ENCODE peak calls at places on chromosomes 4 and X, in seven cellular contexts. N is esophagus squamous epithelium; C is endothelial cell of umbilical vein; Z is effector memory CD4-positive, alpha-beta T cell; O is mesenchymal stem cell; R is prostate gland; X is tibial nerve. G is an unnamed sample.

GRCh38 chr4:170305627-170306026 is 215.9 kb upstream of the AADAT start:
- DNase-seq in N (no peak), C (no peak), Z (no peak), O (no peak), R (no peak), X (no peak), G (no peak)

GRCh38 chr4:148270600-148270999 is 171.6 kb downstream of the NR3C2 start:
- DNase-seq in N (no peak), C (peak; percentile 44), Z (no peak), O (no peak), R (no peak), X (no peak), G (no peak)

GRCh38 chrX:13029831-13030771 is 14.3 kb downstream of the FAM9C start:
- DNase-seq in N (no peak), C (peak; percentile 63), Z (no peak), O (peak; percentile 54), R (no peak), X (no peak), G (no peak)

GRCh38 chrX:49838374-49838773 is 9.3 kb downstream of the PAGE4 start:
- DNase-seq in N (no peak), C (peak; percentile 12), Z (no peak), O (peak; percentile 22), R (no peak), X (peak; percentile 25), G (no peak)

GRCh38 chr4:15575951-15576350 is 79.2 kb downstream of the FBXL5 start:
- DNase-seq in N (no peak), C (no peak), Z (no peak), O (no peak), R (no peak), X (no peak), G (no peak)

GRCh38 chrX:133444952-133445831 is 29.9 kb upstream of the GPC4 start:
- DNase-seq in N (no peak), C (no peak), Z (no peak), O (peak; percentile 20), R (no peak), X (no peak), G (no peak)

GRCh38 chr4:72886602-72887001 is 182.9 kb downstream of the COX18 start:
- DNase-seq in N (no peak), C (peak; percentile 21), Z (no peak), O (peak; percentile 16), R (no peak), X (no peak), G (no peak)

GRCh38 chr4:158811704-158812103 is 42.9 kb downstream of the FNIP2 start:
- DNase-seq in N (no peak), C (no peak), Z (no peak), O (no peak), R (no peak), X (peak; percentile 53), G (peak; percentile 72)

GRCh38 chrX:20066968-20067708 is 49.6 kb downstream of the MAP7D2 start:
- DNase-seq in N (no peak), C (peak; percentile 11), Z (no peak), O (peak; percentile 51), R (peak; percentile 30), X (peak; percentile 6), G (no peak)

GRCh38 chr4:83180469-83180968 is 66.0 kb upstream of the PLAC8 start:
- DNase-seq in N (no peak), C (no peak), Z (no peak), O (no peak), R (no peak), X (no peak), G (no peak)

GRCh38 chr4:169070071-169070894 is 60.2 kb upstream of the CBR4 start:
- DNase-seq in N (no peak), C (peak; percentile 30), Z (no peak), O (peak; percentile 44), R (peak; percentile 95), X (no peak), G (no peak)

GRCh38 chr4:31146366-31146765 is 426.2 kb downstream of the PCDH7 start:
- DNase-seq in N (no peak), C (no peak), Z (no peak), O (no peak), R (no peak), X (no peak), G (no peak)

GRCh38 chrX:2863646-2864045 is 34.9 kb downstream of the GYG2 start:
- DNase-seq in N (no peak), C (no peak), Z (no peak), O (peak; percentile 31), R (no peak), X (no peak), G (no peak)

GRCh38 chrX:103431316-103431715 is 55.0 kb downstream of the BEX3 start:
- DNase-seq in N (no peak), C (peak; percentile 4), Z (no peak), O (peak; percentile 61), R (no peak), X (no peak), G (no peak)

GRCh38 chr4:166459616-166460015 is 586.6 kb downstream of the TLL1 start:
- DNase-seq in N (no peak), C (no peak), Z (no peak), O (no peak), R (no peak), X (no peak), G (no peak)

GRCh38 chr4:5705672-5706310 is 2.6 kb downstream of the EVC2 start:
- DNase-seq in N (no peak), C (no peak), Z (no peak), O (no peak), R (no peak), X (no peak), G (no peak)

GRCh38 chrX:134685662-134686061 is 27.4 kb upstream of the PLAC1 start:
- DNase-seq in N (no peak), C (no peak), Z (no peak), O (peak; percentile 65), R (no peak), X (no peak), G (no peak)

GRCh38 chr4:8100696-8101095 is 57.9 kb downstream of the ABLIM2 start:
- DNase-seq in N (no peak), C (no peak), Z (no peak), O (no peak), R (no peak), X (peak; percentile 46), G (no peak)

GRCh38 chrX:48761674-48762471 is at the start of gene GLOD5:
- DNase-seq in N (no peak), C (no peak), Z (no peak), O (peak; percentile 5), R (peak; percentile 59), X (no peak), G (no peak)

GRCh38 chr4:40255722-40256281 is 59.0 kb downstream of the RHOH start:
- DNase-seq in N (no peak), C (peak; percentile 96), Z (no peak), O (peak; percentile 99), R (no peak), X (no peak), G (no peak)

GRCh38 chr4:40258624-40259023 is 61.8 kb downstream of the RHOH start:
- DNase-seq in N (no peak), C (no peak), Z (no peak), O (no peak), R (no peak), X (no peak), G (no peak)

GRCh38 chr4:40256329-40256728 is 59.5 kb downstream of the RHOH start:
- DNase-seq in N (no peak), C (no peak), Z (no peak), O (no peak), R (peak; percentile 34), X (no peak), G (no peak)

GRCh38 chr4:40253906-40254305 is 57.1 kb downstream of the RHOH start:
- DNase-seq in N (no peak), C (no peak), Z (no peak), O (peak; percentile 63), R (no peak), X (no peak), G (no peak)

GRCh38 chr4:40254961-40255721 is 58.3 kb downstream of the RHOH start:
- DNase-seq in N (no peak), C (peak; percentile 71), Z (no peak), O (peak; percentile 84), R (no peak), X (no peak), G (no peak)
- H3K4me1 ChIP-seq in N (peaks cover 13% of the 10 kb centered on the region), C (peaks cover 30% of the 10 kb centered on the region), Z (peaks cover 39% of the 10 kb centered on the region), O (peaks cover 6% of the 10 kb centered on the region), R (no peaks in the 10 kb centered on the region), X (no peaks in the 10 kb centered on the region), G (no peaks in the 10 kb centered on the region)

DNA sequence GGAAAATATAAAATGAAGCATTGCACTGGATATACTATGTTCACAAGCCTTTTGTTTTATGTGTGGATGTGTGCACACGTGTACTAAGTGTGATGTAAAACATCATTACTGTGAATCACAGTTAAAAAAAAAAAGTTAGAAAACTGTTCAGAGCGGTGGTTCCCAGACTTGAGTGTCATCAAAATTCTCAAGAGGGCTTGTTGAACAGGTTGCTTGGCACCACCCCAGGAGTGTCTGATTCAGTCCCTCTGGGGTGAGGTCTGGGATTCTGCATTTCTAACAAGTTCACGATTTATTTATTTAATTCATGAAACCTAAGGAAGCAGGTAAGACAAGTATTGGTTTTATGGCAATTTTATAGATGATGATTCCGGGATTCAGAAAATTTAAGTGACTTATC is 1.8 kb downstream of the CENPU start:
- DNase-seq in N (no peak), C (no peak), Z (no peak), O (no peak), R (no peak), X (no peak), G (no peak)
- H3K4me3 ChIP-seq in N (peak overlapping the region; percentile 96), C (no peak overlapping the region), Z (no peak overlapping the region), O (peak overlapping the region; percentile 96), R (no peak overlapping the region), X (no peak overlapping the region), G (no peak overlapping the region)

DNA sequence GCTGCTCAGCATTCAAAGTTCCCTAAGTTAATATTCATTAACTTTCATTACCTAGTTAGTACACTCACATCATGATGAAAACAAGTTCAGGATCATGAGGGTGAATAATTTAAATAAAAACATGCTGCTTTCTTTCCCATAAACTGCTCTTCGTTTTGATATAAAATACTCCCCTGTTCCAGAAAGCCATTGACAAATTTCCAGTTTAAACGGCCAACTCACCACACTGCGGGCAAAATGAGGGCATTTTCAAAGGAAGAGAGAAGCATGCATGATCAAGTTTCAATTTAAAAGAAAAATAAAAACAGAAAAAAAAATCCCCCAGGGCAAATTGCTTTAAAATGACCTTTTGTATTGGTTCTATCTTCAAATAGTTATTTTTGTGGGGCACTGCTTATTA is 69.6 kb downstream of the EPHA5 start:
- DNase-seq in N (no peak), C (no peak), Z (no peak), O (no peak), R (no peak), X (no peak), G (no peak)
- H3K4me1 ChIP-seq in N (no peaks in the 10 kb centered on the region), C (no peaks in the 10 kb centered on the region), Z (no peaks in the 10 kb centered on the region), O (no peaks in the 10 kb centered on the region), R (no peaks in the 10 kb centered on the region), X (no peaks in the 10 kb centered on the region), G (no peaks in the 10 kb centered on the region)

DNA sequence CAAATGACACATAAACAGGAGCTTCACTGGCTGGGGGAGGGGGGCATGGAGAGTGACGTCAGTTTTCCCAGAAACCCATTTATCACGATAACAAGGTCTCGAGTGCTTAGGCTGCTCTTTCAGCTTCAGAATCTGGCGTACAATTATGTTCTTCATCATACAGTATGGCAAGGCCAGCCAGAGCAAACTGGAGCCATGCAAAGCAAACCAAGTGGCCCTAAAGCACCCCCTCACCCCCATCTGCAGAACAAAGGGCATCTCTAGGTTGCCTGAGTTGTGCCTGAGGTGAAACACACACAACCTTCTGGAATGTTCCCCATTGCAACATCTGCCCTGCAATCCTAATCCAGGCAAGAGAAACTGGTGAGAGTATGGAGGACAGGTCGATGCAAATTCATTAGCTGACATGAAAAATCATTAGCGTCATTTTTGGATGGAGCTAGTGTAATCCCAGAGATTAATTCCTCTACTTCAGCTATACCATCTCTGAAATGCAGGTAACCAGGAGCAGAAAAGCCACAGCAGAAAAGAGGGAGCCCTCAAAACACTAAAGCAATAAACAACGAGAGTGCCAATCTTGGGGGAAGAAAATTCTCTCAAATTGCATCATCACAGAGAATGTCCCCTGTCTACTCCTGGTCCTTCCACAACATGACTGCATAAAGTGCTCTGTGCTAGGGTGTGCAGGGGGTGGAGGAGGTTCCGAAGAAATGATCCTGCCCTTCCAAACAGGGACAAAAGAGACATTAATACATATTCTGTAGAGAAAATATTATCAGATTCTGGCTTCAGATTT is 1.8 kb downstream of the SEPTIN6 start:
- DNase-seq in N (no peak), C (no peak), Z (peak; percentile 54), O (peak; percentile 90), R (no peak), X (no peak), G (no peak)
- H3K4me3 ChIP-seq in N (peak overlapping the region; percentile 58), C (no peak overlapping the region), Z (peak overlapping the region; percentile 88), O (peak overlapping the region; percentile 74), R (no peak overlapping the region), X (no peak overlapping the region), G (peak overlapping the region; percentile 82)